ENCODE peak calls at places on chromosomes 7 and 10, in six cellular contexts. One of them, this sample, is unnamed.

GRCh38 chr10:103281753-103282152 is 4.8 kb downstream of the INA start:
- DNase-seq in sigmoid colon: no peak
- DNase-seq in chondrocyte: no peak
- DNase-seq in PC-3: no peak
- DNase-seq in fibroblast of the aortic adventitia: no peak
- DNase-seq in prostate gland: no peak
- DNase-seq in this sample: no peak

GRCh38 chr10:103262229-103262628 is 14.7 kb upstream of the INA start:
- DNase-seq in sigmoid colon: no peak
- DNase-seq in chondrocyte: no peak
- DNase-seq in PC-3: peak
- DNase-seq in fibroblast of the aortic adventitia: no peak
- DNase-seq in prostate gland: no peak
- DNase-seq in this sample: no peak

GRCh38 chr7:129188372-129188891 is at the start of gene SMO:
- DNase-seq in sigmoid colon: peak
- DNase-seq in chondrocyte: no peak
- DNase-seq in PC-3: peak
- DNase-seq in fibroblast of the aortic adventitia: no peak
- DNase-seq in prostate gland: no peak
- DNase-seq in this sample: peak

GRCh38 chr7:92884218-92884617 is 47.8 kb upstream of the CDK6 start:
- DNase-seq in sigmoid colon: no peak
- DNase-seq in chondrocyte: no peak
- DNase-seq in PC-3: no peak
- DNase-seq in fibroblast of the aortic adventitia: no peak
- DNase-seq in prostate gland: no peak
- DNase-seq in this sample: no peak

GRCh38 chr10:89002234-89002978 is 11.8 kb downstream of the FAS start:
- DNase-seq in sigmoid colon: no peak
- DNase-seq in chondrocyte: no peak
- DNase-seq in PC-3: no peak
- DNase-seq in fibroblast of the aortic adventitia: no peak
- DNase-seq in prostate gland: no peak
- DNase-seq in this sample: no peak

GRCh38 chr10:127033569-127034175 is 128.4 kb downstream of the DOCK1 start:
- DNase-seq in sigmoid colon: no peak
- DNase-seq in chondrocyte: no peak
- DNase-seq in PC-3: no peak
- DNase-seq in fibroblast of the aortic adventitia: no peak
- DNase-seq in prostate gland: peak
- DNase-seq in this sample: no peak

GRCh38 chr7:27351137-27351536 is 108.5 kb downstream of the EVX1 start:
- DNase-seq in sigmoid colon: no peak
- DNase-seq in chondrocyte: no peak
- DNase-seq in PC-3: no peak
- DNase-seq in fibroblast of the aortic adventitia: no peak
- DNase-seq in prostate gland: no peak
- DNase-seq in this sample: no peak

GRCh38 chr7:101420436-101420835 is 57.8 kb downstream of the COL26A1 start:
- DNase-seq in sigmoid colon: no peak
- DNase-seq in chondrocyte: no peak
- DNase-seq in PC-3: peak
- DNase-seq in fibroblast of the aortic adventitia: no peak
- DNase-seq in prostate gland: no peak
- DNase-seq in this sample: no peak

GRCh38 chr7:134056816-134057215 is 70.3 kb upstream of the LRGUK start:
- DNase-seq in sigmoid colon: no peak
- DNase-seq in chondrocyte: no peak
- DNase-seq in PC-3: no peak
- DNase-seq in fibroblast of the aortic adventitia: no peak
- DNase-seq in prostate gland: no peak
- DNase-seq in this sample: no peak

GRCh38 chr10:48470115-48470892 is 134.6 kb downstream of the ARHGAP22 start:
- DNase-seq in sigmoid colon: no peak
- DNase-seq in chondrocyte: no peak
- DNase-seq in PC-3: no peak
- DNase-seq in fibroblast of the aortic adventitia: no peak
- DNase-seq in prostate gland: no peak
- DNase-seq in this sample: peak

GRCh38 chr7:31948041-31948440 is 122.2 kb downstream of the PDE1C start:
- DNase-seq in sigmoid colon: no peak
- DNase-seq in chondrocyte: no peak
- DNase-seq in PC-3: peak
- DNase-seq in fibroblast of the aortic adventitia: peak
- DNase-seq in prostate gland: no peak
- DNase-seq in this sample: no peak

GRCh38 chr10:72126184-72126871 is 38.0 kb upstream of the SPOCK2 start:
- DNase-seq in sigmoid colon: no peak
- DNase-seq in chondrocyte: no peak
- DNase-seq in PC-3: peak
- DNase-seq in fibroblast of the aortic adventitia: peak
- DNase-seq in prostate gland: no peak
- DNase-seq in this sample: no peak

GRCh38 chr10:23968296-23968695 is 240.6 kb upstream of the KIAA1217 start:
- DNase-seq in sigmoid colon: no peak
- DNase-seq in chondrocyte: no peak
- DNase-seq in PC-3: no peak
- DNase-seq in fibroblast of the aortic adventitia: no peak
- DNase-seq in prostate gland: no peak
- DNase-seq in this sample: no peak

GRCh38 chr10:115118346-115118745 is 25.2 kb downstream of the ATRNL1 start:
- DNase-seq in sigmoid colon: no peak
- DNase-seq in chondrocyte: no peak
- DNase-seq in PC-3: no peak
- DNase-seq in fibroblast of the aortic adventitia: no peak
- DNase-seq in prostate gland: no peak
- DNase-seq in this sample: no peak

GRCh38 chr7:117247809-117248208 is 75.0 kb downstream of the WNT2 start:
- DNase-seq in sigmoid colon: no peak
- DNase-seq in chondrocyte: no peak
- DNase-seq in PC-3: no peak
- DNase-seq in fibroblast of the aortic adventitia: no peak
- DNase-seq in prostate gland: no peak
- DNase-seq in this sample: no peak

GRCh38 chr7:132095111-132095765 is 481.0 kb downstream of the PLXNA4 start:
- DNase-seq in sigmoid colon: no peak
- DNase-seq in chondrocyte: peak
- DNase-seq in PC-3: no peak
- DNase-seq in fibroblast of the aortic adventitia: no peak
- DNase-seq in prostate gland: no peak
- DNase-seq in this sample: no peak

GRCh38 chr7:31432166-31432565 is 81.7 kb upstream of the ITPRID1 start:
- DNase-seq in sigmoid colon: no peak
- DNase-seq in chondrocyte: no peak
- DNase-seq in PC-3: no peak
- DNase-seq in fibroblast of the aortic adventitia: peak
- DNase-seq in prostate gland: no peak
- DNase-seq in this sample: no peak

GRCh38 chr10:104327745-104328635 is 10.3 kb downstream of the ITPRIP start:
- DNase-seq in sigmoid colon: peak
- DNase-seq in chondrocyte: no peak
- DNase-seq in PC-3: peak
- DNase-seq in fibroblast of the aortic adventitia: peak
- DNase-seq in prostate gland: no peak
- DNase-seq in this sample: no peak

GRCh38 chr10:77723376-77723775 is 85.8 kb upstream of the KCNMA1 start:
- DNase-seq in sigmoid colon: no peak
- DNase-seq in chondrocyte: no peak
- DNase-seq in PC-3: no peak
- DNase-seq in fibroblast of the aortic adventitia: no peak
- DNase-seq in prostate gland: no peak
- DNase-seq in this sample: no peak

GRCh38 chr10:26486985-26487850 is 49.1 kb downstream of the APBB1IP start:
- DNase-seq in sigmoid colon: no peak
- DNase-seq in chondrocyte: no peak
- DNase-seq in PC-3: peak
- DNase-seq in fibroblast of the aortic adventitia: peak
- DNase-seq in prostate gland: no peak
- DNase-seq in this sample: no peak

GRCh38 chr10:43408710-43409384 is at the start of gene HNRNPF:
- DNase-seq in sigmoid colon: peak
- DNase-seq in chondrocyte: peak
- DNase-seq in PC-3: peak
- DNase-seq in fibroblast of the aortic adventitia: peak
- DNase-seq in prostate gland: peak
- DNase-seq in this sample: peak
- TF ChIP-seq CTCF in sigmoid colon: no peak
- TF ChIP-seq CTCF in chondrocyte: no peak
- TF ChIP-seq CTCF in PC-3: no peak
- TF ChIP-seq CTCF in fibroblast of the aortic adventitia: no peak
- TF ChIP-seq CTCF in prostate gland: no peak
- TF ChIP-seq CTCF in this sample: no peak

GRCh38 chr7:151351967-151352366 is 10.4 kb downstream of the NUB1 start:
- DNase-seq in sigmoid colon: no peak
- DNase-seq in chondrocyte: no peak
- DNase-seq in PC-3: no peak
- DNase-seq in fibroblast of the aortic adventitia: no peak
- DNase-seq in prostate gland: no peak
- DNase-seq in this sample: peak

GRCh38 chr7:151348970-151349369 is 7.4 kb downstream of the NUB1 start:
- DNase-seq in sigmoid colon: no peak
- DNase-seq in chondrocyte: no peak
- DNase-seq in PC-3: no peak
- DNase-seq in fibroblast of the aortic adventitia: no peak
- DNase-seq in prostate gland: no peak
- DNase-seq in this sample: no peak

GRCh38 chr7:151352512-151352911 is 10.9 kb downstream of the NUB1 start:
- DNase-seq in sigmoid colon: no peak
- DNase-seq in chondrocyte: no peak
- DNase-seq in PC-3: no peak
- DNase-seq in fibroblast of the aortic adventitia: no peak
- DNase-seq in prostate gland: no peak
- DNase-seq in this sample: no peak

GRCh38 chr7:151349507-151349853 is 7.9 kb downstream of the NUB1 start:
- DNase-seq in sigmoid colon: no peak
- DNase-seq in chondrocyte: no peak
- DNase-seq in PC-3: no peak
- DNase-seq in fibroblast of the aortic adventitia: no peak
- DNase-seq in prostate gland: no peak
- DNase-seq in this sample: peak

DNA sequence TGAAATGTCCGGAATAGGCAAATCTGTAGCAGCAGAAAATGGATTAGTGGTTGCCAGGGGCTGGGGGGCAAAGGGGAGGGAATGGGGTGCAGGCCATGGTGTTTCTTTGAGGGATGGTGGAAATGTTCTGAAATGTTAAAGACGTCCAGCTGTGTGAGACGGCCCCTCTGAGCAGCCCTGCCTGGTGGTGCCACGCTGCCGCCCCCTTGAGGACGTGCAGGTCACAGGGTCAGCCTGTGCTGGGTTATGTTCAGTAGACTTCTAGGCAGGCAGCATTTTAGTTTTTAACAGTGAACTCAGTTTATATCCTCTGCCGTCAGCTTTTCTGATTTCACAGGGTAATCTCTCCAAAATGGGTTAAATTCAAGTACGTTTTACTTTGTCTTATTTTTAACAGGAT is 9.4 kb downstream of the NUB1 start:
- DNase-seq in sigmoid colon: no peak
- DNase-seq in chondrocyte: no peak
- DNase-seq in PC-3: no peak
- DNase-seq in fibroblast of the aortic adventitia: no peak
- DNase-seq in prostate gland: no peak
- DNase-seq in this sample: peak
- TF ChIP-seq CTCF in sigmoid colon: no peak
- TF ChIP-seq CTCF in chondrocyte: no peak
- TF ChIP-seq CTCF in PC-3: peak
- TF ChIP-seq CTCF in fibroblast of the aortic adventitia: no peak
- TF ChIP-seq CTCF in prostate gland: no peak
- TF ChIP-seq CTCF in this sample: no peak

DNA sequence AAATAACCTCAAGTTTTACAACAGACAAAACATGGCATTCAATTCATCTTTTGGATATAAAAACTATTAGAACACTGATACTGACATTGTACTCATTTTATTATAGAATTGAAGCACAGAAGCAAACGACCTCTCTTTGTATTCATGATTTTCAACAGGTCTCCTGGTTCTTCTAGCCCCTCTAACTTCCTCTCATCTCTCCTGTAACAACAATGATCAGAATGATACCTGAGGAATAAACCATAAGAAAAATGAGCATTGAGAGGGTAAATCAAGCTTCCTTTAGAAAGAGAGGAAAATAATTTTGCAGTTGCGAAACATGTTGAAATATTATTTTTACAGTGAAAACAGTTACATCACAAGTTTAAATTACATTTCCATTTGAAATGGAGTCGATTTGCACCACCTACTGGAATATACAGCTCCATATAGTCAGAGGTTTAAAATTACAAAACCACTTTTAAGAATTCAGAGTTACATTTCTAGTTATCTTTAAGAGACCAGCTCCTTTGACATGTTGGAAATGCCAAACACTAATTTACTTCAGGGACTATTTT is 17.5 kb upstream of the TEX36 start:
- DNase-seq in sigmoid colon: no peak
- DNase-seq in chondrocyte: no peak
- DNase-seq in PC-3: peak
- DNase-seq in fibroblast of the aortic adventitia: peak
- DNase-seq in prostate gland: no peak
- DNase-seq in this sample: no peak
- TF ChIP-seq CTCF in sigmoid colon: no peak
- TF ChIP-seq CTCF in chondrocyte: peak
- TF ChIP-seq CTCF in PC-3: peak
- TF ChIP-seq CTCF in fibroblast of the aortic adventitia: peak
- TF ChIP-seq CTCF in prostate gland: peak
- TF ChIP-seq CTCF in this sample: no peak

GRCh38 chr7:88357794-88358533 is 51.3 kb upstream of the STEAP4 start:
- DNase-seq in sigmoid colon: no peak
- DNase-seq in chondrocyte: no peak
- DNase-seq in PC-3: peak
- DNase-seq in fibroblast of the aortic adventitia: peak
- DNase-seq in prostate gland: no peak
- DNase-seq in this sample: no peak

GRCh38 chr7:88358534-88358838 is 51.8 kb upstream of the STEAP4 start:
- DNase-seq in sigmoid colon: no peak
- DNase-seq in chondrocyte: no peak
- DNase-seq in PC-3: no peak
- DNase-seq in fibroblast of the aortic adventitia: no peak
- DNase-seq in prostate gland: no peak
- DNase-seq in this sample: no peak

GRCh38 chr7:88358881-88359280 is 52.2 kb upstream of the STEAP4 start:
- DNase-seq in sigmoid colon: no peak
- DNase-seq in chondrocyte: no peak
- DNase-seq in PC-3: no peak
- DNase-seq in fibroblast of the aortic adventitia: no peak
- DNase-seq in prostate gland: no peak
- DNase-seq in this sample: no peak

GRCh38 chr7:88354999-88355398 is 48.3 kb upstream of the STEAP4 start:
- DNase-seq in sigmoid colon: no peak
- DNase-seq in chondrocyte: no peak
- DNase-seq in PC-3: no peak
- DNase-seq in fibroblast of the aortic adventitia: no peak
- DNase-seq in prostate gland: no peak
- DNase-seq in this sample: no peak

GRCh38 chr7:88357295-88357694 is 50.6 kb upstream of the STEAP4 start:
- DNase-seq in sigmoid colon: no peak
- DNase-seq in chondrocyte: no peak
- DNase-seq in PC-3: peak
- DNase-seq in fibroblast of the aortic adventitia: peak
- DNase-seq in prostate gland: peak
- DNase-seq in this sample: no peak
- TF ChIP-seq CTCF in sigmoid colon: no peak
- TF ChIP-seq CTCF in chondrocyte: peak
- TF ChIP-seq CTCF in PC-3: peak
- TF ChIP-seq CTCF in fibroblast of the aortic adventitia: peak
- TF ChIP-seq CTCF in prostate gland: peak
- TF ChIP-seq CTCF in this sample: no peak

This sample was measured in activated B cell treated with CpG ODN at 0.5 μM for 24 hours.